ENCODE peak calls at places on chromosomes 12 and 14, in nine cellular contexts. Y is HCT116, F is OCI-LY7, Q is PC-3, K is neural progenitor cell, N is GM23248, U is MM.1S, G is SK-N-SH, M is hepatocyte. L is an unnamed sample.

GRCh38 chr12:80692114-80692513 is 15.3 kb upstream of the MYF6 start:
- DNase-seq in M (no peak), Y (no peak), U (no peak), Q (no peak), N (no peak), F (peak), K (no peak), G (no peak), L (no peak)

GRCh38 chr12:6047249-6048227 is 76.9 kb downstream of the VWF start:
- DNase-seq in N (peak), F (no peak), K (no peak), U (no peak), M (peak), Y (no peak), Q (no peak), G (no peak), L (no peak)

GRCh38 chr12:75814856-75815754 is 216.5 kb downstream of the PHLDA1 start:
- DNase-seq in U (no peak), Y (no peak), Q (peak), G (peak), N (peak), K (no peak), F (peak), M (peak), L (no peak)

GRCh38 chr12:85277900-85278597 is 2.0 kb upstream of the ALX1 start:
- DNase-seq in N (no peak), U (no peak), Y (no peak), M (no peak), K (peak), G (no peak), Q (no peak), F (no peak), L (peak)

GRCh38 chr14:36383674-36384421 is 63.4 kb upstream of the MBIP start:
- DNase-seq in F (no peak), K (no peak), U (no peak), G (no peak), Y (no peak), N (peak), M (no peak), Q (no peak), L (no peak)

GRCh38 chr14:32150392-32150791 is 51.5 kb upstream of the RNU6-7 start:
- DNase-seq in M (no peak), G (no peak), K (no peak), U (no peak), Q (no peak), F (no peak), N (no peak), Y (no peak), L (no peak)

GRCh38 chr12:19694627-19695026 is 255.3 kb downstream of the AEBP2 start:
- DNase-seq in Q (no peak), N (peak), Y (no peak), U (no peak), G (no peak), M (no peak), K (no peak), F (no peak), L (no peak)

GRCh38 chr14:92459479-92460421 is 53.8 kb upstream of the RIN3 start:
- DNase-seq in G (no peak), F (no peak), Q (no peak), M (peak), Y (no peak), K (no peak), U (no peak), N (no peak), L (no peak)

GRCh38 chr12:117142094-117142493 is 42.9 kb upstream of the TESC start:
- DNase-seq in N (no peak), K (no peak), Q (no peak), Y (no peak), M (no peak), F (no peak), G (no peak), U (no peak), L (no peak)

GRCh38 chr14:95509512-95509911 is 6.9 kb downstream of the SYNE3 start:
- DNase-seq in U (no peak), N (no peak), F (no peak), Q (no peak), G (no peak), K (no peak), M (no peak), Y (no peak), L (no peak)

GRCh38 chr12:53499261-53500118 is at the start of gene MAP3K12:
- DNase-seq in Q (peak), N (peak), M (peak), F (peak), Y (no peak), G (peak), K (peak), U (peak), L (peak)

GRCh38 chr14:92729632-92730358 is 18.6 kb downstream of the LGMN start:
- DNase-seq in U (no peak), Y (no peak), M (no peak), Q (peak), G (no peak), N (peak), F (no peak), K (no peak), L (no peak)

GRCh38 chr14:95258156-95258555 is 61.6 kb downstream of the CLMN start:
- DNase-seq in N (no peak), Y (no peak), K (no peak), F (no peak), M (no peak), Q (no peak), G (no peak), U (no peak), L (no peak)

GRCh38 chr12:87784350-87784749 is 244.9 kb downstream of the C12orf50 start:
- DNase-seq in F (no peak), Q (no peak), G (no peak), Y (no peak), M (no peak), U (no peak), N (no peak), K (no peak), L (no peak)

GRCh38 chr14:89695846-89696245 is 258.7 kb downstream of the EFCAB11 start:
- DNase-seq in K (no peak), M (no peak), Y (no peak), G (no peak), N (no peak), U (no peak), F (no peak), Q (no peak), L (no peak)

GRCh38 chr12:64560395-64561301 is 49.6 kb upstream of the RASSF3 start:
- DNase-seq in Y (peak), N (peak), M (peak), K (peak), F (no peak), G (peak), Q (peak), U (no peak), L (peak)

GRCh38 chr12:67426067-67426466 is 156.9 kb downstream of the CAND1 start:
- DNase-seq in N (peak), G (no peak), U (no peak), Q (no peak), F (no peak), Y (no peak), M (peak), K (no peak), L (no peak)

GRCh38 chr14:64891839-64892375 is 12.2 kb upstream of the SPTB start:
- DNase-seq in F (peak), U (peak), G (peak), N (peak), M (peak), Y (peak), Q (peak), K (peak), L (peak)

GRCh38 chr14:69880051-69880487 is 853 bp downstream of the SMOC1 start:
- DNase-seq in Y (no peak), U (peak), F (no peak), M (peak), Q (no peak), N (peak), K (peak), G (no peak), L (peak)

GRCh38 chr12:104263580-104264358 is 39.8 kb upstream of the EID3 start:
- DNase-seq in K (no peak), F (no peak), N (peak), Q (peak), M (no peak), G (peak), Y (no peak), U (no peak), L (no peak)

GRCh38 chr12:22588817-22589216 is 36.2 kb upstream of the ETNK1 start:
- DNase-seq in Y (no peak), F (no peak), N (peak), Q (no peak), M (peak), K (no peak), G (no peak), U (no peak), L (no peak)

GRCh38 chr12:16385779-16386646 is 38.6 kb downstream of the MGST1 start:
- DNase-seq in K (peak), G (peak), F (peak), U (no peak), N (peak), Y (no peak), M (peak), Q (peak), L (peak)

GRCh38 chr12:106285993-106286392 is 16.5 kb upstream of the TCP11L2 start:
- DNase-seq in G (no peak), F (peak), Y (no peak), Q (no peak), K (no peak), N (peak), U (no peak), M (no peak), L (no peak)

GRCh38 chr12:75529826-75530225 is 18.4 kb upstream of the KRR1 start:
- DNase-seq in G (no peak), N (no peak), M (no peak), F (no peak), Y (no peak), U (no peak), K (no peak), Q (no peak), L (no peak)

GRCh38 chr12:32440120-32440865 is 40.9 kb downstream of the FGD4 start:
- DNase-seq in G (no peak), Q (no peak), N (no peak), Y (no peak), M (no peak), K (no peak), U (no peak), F (no peak), L (no peak)

GRCh38 chr12:89971880-89972279 is 263.2 kb upstream of the ATP2B1 start:
- DNase-seq in M (peak), G (no peak), U (no peak), K (no peak), Q (no peak), N (peak), F (no peak), Y (no peak), L (no peak)

GRCh38 chr12:22728989-22729388 is 104.0 kb downstream of the ETNK1 start:
- DNase-seq in F (no peak), Q (no peak), M (no peak), K (peak), U (peak), N (no peak), Y (no peak), G (no peak), L (peak)

GRCh38 chr12:110314308-110314707 is 33.3 kb downstream of the ATP2A2 start:
- DNase-seq in Y (no peak), U (no peak), N (peak), M (peak), Q (peak), K (no peak), G (no peak), F (no peak), L (no peak)

GRCh38 chr12:67091204-67091603 is 178.0 kb upstream of the CAND1 start:
- DNase-seq in K (no peak), U (no peak), Y (no peak), F (no peak), M (peak), G (no peak), N (no peak), Q (no peak), L (no peak)

GRCh38 chr12:4330203-4330602 is 9.2 kb downstream of the TIGAR start:
- DNase-seq in M (no peak), N (no peak), U (no peak), F (no peak), G (no peak), Y (no peak), Q (no peak), K (no peak), L (no peak)

GRCh38 chr12:110248096-110248447 is 33.0 kb upstream of the ATP2A2 start:
- DNase-seq in Y (no peak), G (no peak), U (no peak), M (no peak), Q (no peak), N (no peak), K (no peak), F (no peak), L (no peak)

DNA sequence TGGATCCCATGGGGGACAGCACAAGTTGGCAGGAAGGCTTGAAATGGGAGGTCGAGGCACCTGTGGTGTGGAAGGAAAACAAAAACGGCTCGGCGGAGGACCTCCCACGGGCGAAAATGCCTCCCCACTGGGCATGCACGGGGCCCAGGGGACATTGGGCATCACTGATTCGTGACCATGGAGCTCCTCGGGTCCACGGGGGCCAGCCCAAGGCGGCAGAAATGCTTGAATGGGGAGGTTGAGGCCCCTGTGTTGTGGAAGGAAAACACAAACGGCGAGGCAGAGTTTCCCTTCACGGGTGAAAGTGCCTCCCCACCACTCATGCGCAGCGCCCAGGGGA is 376.0 kb downstream of the ALG10 start:
- DNase-seq in Q (no peak), G (peak), M (peak), N (no peak), U (no peak), F (no peak), Y (no peak), K (no peak), L (no peak)
- TF ChIP-seq EZH2phosphoT487 in Q (no peak), G (no peak), M (no peak), N (no peak), U (no peak), F (no peak), Y (no peak), K (no peak), L (no peak)

DNA sequence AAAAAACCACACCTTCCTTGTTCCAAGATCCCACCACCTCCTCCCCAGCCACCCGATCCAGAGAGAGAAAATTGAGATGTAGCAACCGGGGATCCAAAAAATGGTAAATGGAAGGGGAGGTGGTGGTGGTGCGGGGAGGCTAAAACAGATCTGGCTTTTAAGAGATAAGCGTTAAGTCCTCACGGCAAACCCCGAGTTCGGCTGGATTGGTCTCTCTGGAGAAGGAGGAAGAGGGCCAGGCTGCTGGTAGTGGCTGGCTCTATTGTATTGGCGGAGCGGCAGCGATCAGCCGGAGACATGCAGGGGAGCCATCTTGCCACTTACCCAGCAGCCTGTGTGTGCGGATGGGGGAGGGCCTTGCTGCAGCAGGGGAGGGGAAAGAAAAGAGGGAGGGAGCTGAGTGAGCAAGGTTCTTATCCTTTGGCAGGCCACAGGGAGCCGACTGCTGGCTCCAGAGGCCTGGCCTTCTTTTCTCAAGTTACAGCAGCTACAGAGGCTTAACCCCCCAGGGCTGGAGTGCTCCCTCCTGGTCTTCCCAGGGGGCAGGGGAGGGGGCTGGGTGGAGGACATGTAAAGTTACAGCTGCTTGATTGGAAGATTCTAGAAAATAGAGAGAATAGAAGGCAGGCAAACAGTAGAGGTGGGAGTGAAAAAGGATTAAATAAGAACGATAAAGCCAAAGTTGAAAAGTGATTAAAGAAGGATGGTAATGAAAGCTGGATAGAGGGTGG is 14.1 kb upstream of the CDH24 start:
- DNase-seq in N (peak), F (peak), Q (peak), G (peak), U (peak), K (peak), M (peak), Y (no peak), L (peak)
- TF ChIP-seq EZH2phosphoT487 in N (no peak), F (no peak), Q (no peak), G (no peak), U (no peak), K (no peak), M (no peak), Y (no peak), L (no peak)

GRCh38 chr14:101225116-101225728 is 321.7 kb upstream of the RTL1 start:
- DNase-seq in M (peak), N (no peak), Y (no peak), K (no peak), Q (no peak), F (no peak), U (no peak), G (no peak), L (no peak)

GRCh38 chr14:101226265-101226602 is 322.7 kb upstream of the RTL1 start:
- DNase-seq in M (no peak), K (no peak), Y (no peak), N (no peak), Q (no peak), G (no peak), U (no peak), F (no peak), L (no peak)

GRCh38 chr14:101225729-101226152 is 322.2 kb upstream of the RTL1 start:
- DNase-seq in M (no peak), Y (no peak), K (no peak), Q (no peak), G (no peak), N (no peak), U (no peak), F (no peak), L (no peak)

GRCh38 chr14:101227611-101228594 is 324.4 kb upstream of the RTL1 start:
- DNase-seq in Q (no peak), Y (no peak), N (no peak), M (no peak), G (no peak), K (no peak), U (no peak), F (no peak), L (no peak)

DNA sequence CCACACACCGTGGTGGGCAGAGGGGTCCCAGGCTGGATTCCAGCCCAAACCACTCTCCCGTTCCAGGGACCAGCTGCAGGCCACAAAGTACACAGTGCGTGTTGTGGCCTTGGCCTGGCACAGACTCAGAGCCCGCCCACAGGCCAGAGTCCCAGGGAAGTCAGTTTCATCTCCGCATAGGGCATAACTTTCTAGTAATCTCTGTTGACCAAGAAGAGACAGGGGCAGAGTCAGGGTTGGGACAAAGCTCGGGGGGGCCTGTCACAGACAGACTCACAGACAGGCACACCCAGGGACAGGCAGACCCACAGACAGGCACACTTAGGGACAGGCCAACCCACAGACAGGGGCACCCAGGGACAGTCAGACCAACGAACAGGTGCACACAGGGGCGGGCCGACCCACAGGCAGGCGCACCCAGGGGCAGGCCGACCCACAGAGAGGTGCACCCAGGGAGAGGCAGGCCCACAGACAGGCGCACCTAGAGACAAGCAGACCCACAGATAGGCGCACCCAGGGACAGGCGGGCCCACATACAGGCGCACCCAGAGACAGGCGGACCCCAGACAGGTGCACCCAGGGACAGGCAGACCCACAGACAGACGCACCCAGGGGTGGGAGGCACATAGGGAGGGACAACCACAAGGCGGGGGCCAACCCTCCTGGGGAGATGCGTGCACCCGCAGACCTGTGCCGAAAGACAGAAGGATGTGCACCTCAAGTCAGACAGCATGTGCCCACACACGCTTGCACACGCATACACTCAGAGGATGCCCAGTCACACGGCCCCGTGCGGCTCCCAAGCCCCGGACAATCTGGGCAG is 323.3 kb upstream of the RTL1 start:
- DNase-seq in M (no peak), F (no peak), N (no peak), Q (no peak), K (no peak), Y (no peak), U (no peak), G (no peak), L (no peak)
- TF ChIP-seq EZH2phosphoT487 in M (no peak), F (no peak), N (no peak), Q (no peak), K (no peak), Y (no peak), U (no peak), G (no peak), L (no peak)

GRCh38 chr14:105880616-105881015 is 354.2 kb downstream of the TMEM121 start:
- DNase-seq in N (no peak), F (no peak), U (no peak), K (no peak), Y (no peak), G (no peak), M (no peak), Q (no peak), L (no peak)

GRCh38 chr14:105879503-105879866 is 353.1 kb downstream of the TMEM121 start:
- DNase-seq in Y (no peak), N (no peak), G (no peak), F (no peak), K (no peak), M (no peak), Q (no peak), U (no peak), L (no peak)

GRCh38 chr14:105882626-105883025 is 356.2 kb downstream of the TMEM121 start:
- DNase-seq in Y (no peak), G (no peak), N (no peak), Q (no peak), U (no peak), K (no peak), M (no peak), F (no peak), L (no peak)

GRCh38 chr14:105879867-105880561 is 353.6 kb downstream of the TMEM121 start:
- DNase-seq in K (no peak), U (no peak), G (peak), M (no peak), N (no peak), F (no peak), Q (no peak), Y (no peak), L (no peak)

DNA sequence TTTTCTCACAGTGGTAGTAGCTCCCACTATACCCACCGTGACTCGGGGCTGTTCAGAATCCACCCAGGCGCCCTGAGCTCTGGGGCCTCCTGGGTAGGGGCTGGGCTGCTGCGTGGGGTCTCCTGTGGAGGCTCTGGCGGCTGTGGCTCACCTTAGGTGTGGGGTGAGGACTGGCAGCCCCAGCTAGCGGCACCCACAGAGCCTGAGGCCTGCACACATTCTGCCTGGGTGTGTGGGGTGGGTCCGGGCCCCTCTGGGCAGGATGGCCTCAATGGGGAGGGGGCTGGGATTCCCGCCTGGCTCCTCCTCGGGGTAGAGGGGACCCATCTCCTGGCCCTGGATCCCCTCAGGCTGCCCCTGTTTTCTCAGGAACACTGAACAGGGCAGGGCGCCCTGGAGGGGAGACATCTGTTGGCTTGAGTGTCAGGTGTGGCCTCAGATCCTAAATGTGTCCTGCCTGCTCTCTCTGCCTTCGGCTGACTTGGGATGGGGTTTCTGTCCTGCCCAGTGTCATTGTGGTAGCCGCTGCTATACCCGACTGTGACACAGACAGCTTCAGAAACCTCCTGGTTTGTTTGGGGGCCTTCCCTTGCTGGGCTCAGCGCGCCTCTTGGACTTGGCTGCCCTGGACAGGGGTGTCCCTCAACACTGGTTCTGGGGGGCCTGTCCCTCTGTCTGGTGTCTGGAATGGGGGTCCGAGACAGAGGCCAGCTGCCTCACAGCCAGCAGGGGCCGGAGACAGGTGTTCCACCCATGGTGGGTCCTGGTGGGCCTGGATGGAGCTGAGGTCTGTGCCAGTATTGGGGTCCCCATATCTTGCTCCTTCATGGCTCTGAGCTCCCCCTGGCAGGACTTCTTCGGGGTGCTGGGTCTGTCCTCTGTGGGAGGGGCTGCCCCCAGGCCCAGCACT is 354.9 kb downstream of the TMEM121 start:
- DNase-seq in Y (no peak), Q (no peak), N (no peak), M (no peak), G (no peak), U (no peak), F (no peak), K (no peak), L (no peak)
- TF ChIP-seq EZH2phosphoT487 in Y (no peak), Q (no peak), N (no peak), M (no peak), G (no peak), U (no peak), F (no peak), K (no peak), L (no peak)

L was measured in GM23338.